ENCODE peak calls at places on chromosome 16, in nine cellular contexts. F is thoracic aorta, J is AG10803, E is HepG2, N is A549, D is AG09319, G is osteocyte, M is tibial artery, K is lower leg skin. Y is an unnamed sample.

GRCh38 chr16:24539850-24540484 is 601 bp downstream of the RBBP6 start:
- DNase-seq in N (no peak), F (no peak), M (peak), J (peak), K (no peak), E (no peak), D (peak), G (peak), Y (peak)

GRCh38 chr16:29898135-29898534 is 1.2 kb downstream of the SEZ6L2 start:
- DNase-seq in F (no peak), D (no peak), N (no peak), K (no peak), E (no peak), G (no peak), M (no peak), J (no peak), Y (no peak)

GRCh38 chr16:63998-64913 is 8.2 kb downstream of the RHBDF1 start:
- DNase-seq in J (no peak), D (no peak), N (no peak), G (no peak), E (no peak), F (no peak), M (no peak), K (no peak), Y (no peak)

GRCh38 chr16:87602821-87603683 is 744 bp downstream of the JPH3 start:
- DNase-seq in E (no peak), G (no peak), F (no peak), J (no peak), D (no peak), M (no peak), K (no peak), N (no peak), Y (no peak)

GRCh38 chr16:68658258-68658973 is 13.3 kb downstream of the CDH3 start:
- DNase-seq in E (no peak), M (no peak), G (no peak), F (no peak), D (peak), J (peak), K (peak), N (peak), Y (no peak)

GRCh38 chr16:7744546-7745294 is 412.1 kb downstream of the RBFOX1 start:
- DNase-seq in F (no peak), N (no peak), M (no peak), D (no peak), G (no peak), E (no peak), J (no peak), K (no peak), Y (no peak)

GRCh38 chr16:22665803-22666202 is 148.2 kb upstream of the HS3ST2 start:
- DNase-seq in N (no peak), D (no peak), M (no peak), K (no peak), G (peak), F (no peak), J (no peak), E (no peak), Y (no peak)

GRCh38 chr16:19105891-19106624 is 7.7 kb upstream of the ITPRIPL2 start:
- DNase-seq in N (no peak), F (no peak), D (no peak), G (no peak), K (no peak), M (peak), J (no peak), E (no peak), Y (no peak)

GRCh38 chr16:70018254-70018653 is 67.1 kb downstream of the CLEC18A start:
- DNase-seq in J (peak), N (peak), E (peak), F (no peak), D (no peak), M (no peak), G (no peak), K (no peak), Y (no peak)

GRCh38 chr16:87706278-87707000 is 59.3 kb downstream of the KLHDC4 start:
- DNase-seq in K (no peak), G (no peak), D (no peak), F (no peak), J (no peak), M (no peak), N (no peak), E (peak), Y (no peak)

GRCh38 chr16:17357302-17358062 is 113.3 kb downstream of the XYLT1 start:
- DNase-seq in E (no peak), D (no peak), F (no peak), G (no peak), K (no peak), J (no peak), N (no peak), M (no peak), Y (no peak)

GRCh38 chr16:59212492-59213024 is 478.4 kb upstream of the GOT2 start:
- DNase-seq in M (no peak), J (no peak), F (no peak), K (no peak), N (no peak), D (no peak), G (no peak), E (no peak), Y (no peak)

GRCh38 chr16:68062910-68063393 is 22.2 kb upstream of the NFATC3 start:
- DNase-seq in E (no peak), K (no peak), M (no peak), F (no peak), J (no peak), G (no peak), D (no peak), N (no peak), Y (no peak)

GRCh38 chr16:74749291-74750055 is 25.1 kb downstream of the FA2H start:
- DNase-seq in M (no peak), K (no peak), E (no peak), J (no peak), F (no peak), D (no peak), N (no peak), G (peak), Y (no peak)

GRCh38 chr16:23408242-23409201 is 44.5 kb downstream of the COG7 start:
- DNase-seq in M (peak), D (no peak), N (no peak), E (no peak), F (no peak), K (peak), J (peak), G (no peak), Y (no peak)

GRCh38 chr16:21638573-21638975 is 13.8 kb downstream of the IGSF6 start:
- DNase-seq in J (peak), G (no peak), E (peak), K (no peak), N (no peak), F (no peak), M (no peak), D (no peak), Y (no peak)

GRCh38 chr16:886802-887731 is 83.7 kb downstream of the LMF1 start:
- DNase-seq in D (no peak), J (no peak), M (no peak), K (no peak), N (no peak), G (no peak), E (no peak), F (no peak), Y (peak)

GRCh38 chr16:70402916-70403659 is 35.8 kb downstream of the ST3GAL2 start:
- DNase-seq in E (peak), K (no peak), J (peak), M (no peak), D (no peak), F (no peak), G (no peak), N (no peak), Y (no peak)

GRCh38 chr16:77402118-77402517 is 32.7 kb downstream of the ADAMTS18 start:
- DNase-seq in E (no peak), G (no peak), M (no peak), D (no peak), J (no peak), N (no peak), F (no peak), K (no peak), Y (no peak)

GRCh38 chr16:24906199-24906808 is 60.5 kb downstream of the SLC5A11 start:
- DNase-seq in N (no peak), E (peak), G (no peak), K (no peak), F (no peak), J (peak), D (no peak), M (no peak), Y (no peak)

GRCh38 chr16:55052335-55053070 is 121.8 kb downstream of the IRX5 start:
- DNase-seq in K (no peak), J (no peak), E (no peak), F (no peak), M (peak), D (no peak), N (no peak), G (no peak), Y (no peak)

GRCh38 chr16:86199182-86199581 is 300.2 kb downstream of the IRF8 start:
- DNase-seq in G (no peak), E (no peak), D (no peak), M (no peak), J (no peak), K (no peak), F (no peak), N (no peak), Y (no peak)

GRCh38 chr16:74700206-74701040 is at the start of gene MLKL:
- DNase-seq in J (peak), N (peak), F (peak), M (peak), G (no peak), K (peak), D (no peak), E (peak), Y (peak)

GRCh38 chr16:69350536-69351133 is 951 bp downstream of the TMED6 start:
- DNase-seq in K (no peak), E (peak), D (no peak), M (no peak), G (no peak), F (no peak), J (no peak), N (no peak), Y (no peak)

GRCh38 chr16:47463771-47464624 is 2.9 kb downstream of the PHKB start:
- DNase-seq in G (no peak), N (no peak), D (no peak), J (peak), M (no peak), K (no peak), E (no peak), F (no peak), Y (no peak)

GRCh38 chr16:68778551-68779231 is 41.6 kb downstream of the CDH1 start:
- DNase-seq in M (no peak), G (no peak), E (no peak), D (no peak), N (no peak), K (no peak), J (no peak), F (no peak), Y (no peak)

GRCh38 chr16:57694556-57695377 is at the start of gene DRC7:
- DNase-seq in E (peak), D (no peak), K (peak), M (no peak), G (no peak), J (no peak), F (no peak), N (peak), Y (peak)

GRCh38 chr16:2429771-2430663 is 770 bp downstream of the CCNF start:
- DNase-seq in E (peak), K (no peak), G (no peak), N (peak), D (no peak), F (no peak), M (no peak), J (no peak), Y (no peak)
- TF ChIP-seq CTCF in E (peak), K (no peak), G (peak), N (no peak), D (no peak), F (no peak), M (no peak), J (peak), Y (peak)

GRCh38 chr16:89000207-89000959 is 23.4 kb upstream of the CBFA2T3 start:
- DNase-seq in D (no peak), F (no peak), K (no peak), E (no peak), G (no peak), M (no peak), J (no peak), N (no peak), Y (no peak)
- TF ChIP-seq CTCF in D (no peak), F (no peak), K (no peak), E (no peak), G (no peak), M (no peak), J (no peak), N (no peak), Y (no peak)

GRCh38 chr16:48903054-48903453 is 293.1 kb upstream of the N4BP1 start:
- DNase-seq in F (no peak), N (no peak), E (no peak), G (no peak), D (no peak), M (no peak), K (no peak), J (no peak), Y (no peak)
- TF ChIP-seq CTCF in F (no peak), N (no peak), E (no peak), G (no peak), D (no peak), M (no peak), K (no peak), J (no peak), Y (no peak)

GRCh38 chr16:27923751-27924150 is 139.8 kb downstream of the GSG1L start:
- DNase-seq in E (no peak), M (no peak), G (no peak), J (no peak), D (no peak), K (no peak), F (no peak), N (no peak), Y (no peak)
- TF ChIP-seq CTCF in E (no peak), M (no peak), G (no peak), J (no peak), D (no peak), K (no peak), F (no peak), N (no peak), Y (no peak)

DNA sequence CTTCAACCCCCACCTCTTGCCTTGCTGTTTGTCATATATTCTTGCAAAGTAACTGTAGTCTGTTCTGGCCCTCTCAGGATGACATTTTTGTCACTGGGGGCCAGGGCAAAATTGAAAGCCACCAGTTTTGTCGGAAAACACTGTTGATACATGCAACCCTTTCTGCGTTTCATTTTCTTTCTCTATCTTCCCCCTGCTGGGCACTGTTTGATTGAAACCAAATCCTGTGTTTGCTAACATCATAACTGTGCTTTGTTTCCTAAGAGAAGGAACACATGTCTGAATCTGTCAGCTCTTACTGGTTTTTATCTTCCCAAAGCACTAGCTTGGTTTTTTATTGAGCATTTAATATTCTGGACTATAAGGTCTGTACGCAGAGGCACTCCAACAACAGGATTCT is 11.7 kb upstream of the CPPED1 start:
- DNase-seq in F (no peak), K (no peak), G (no peak), E (peak), D (no peak), N (no peak), J (no peak), M (no peak), Y (no peak)
- TF ChIP-seq CTCF in F (no peak), K (no peak), G (peak), E (peak), D (peak), N (no peak), J (peak), M (no peak), Y (peak)

Y was measured in CD14-positive monocyte.